ENCODE peak calls at places on chromosome 10, in six cellular contexts. Z, R, L, I, J and Y are unnamed samples. For H3K27me3, the result is how much of the 10 kb centered on the place peaks cover.

GRCh38 chr10:114767589-114768393 is 53.8 kb upstream of the FHIP2A start:
- DNase-seq in Z (no peak), R (peak), L (no peak), I (peak), J (peak), Y (peak)

GRCh38 chr10:3331680-3332230 is 159.2 kb upstream of the PITRM1 start:
- DNase-seq in Z (no peak), R (no peak), L (no peak), I (no peak), J (no peak), Y (no peak)

GRCh38 chr10:21217107-21217506 is 308.4 kb downstream of the SKIDA1 start:
- DNase-seq in Z (peak), R (no peak), L (no peak), I (no peak), J (no peak), Y (no peak)

GRCh38 chr10:101816913-101817541 is 1.2 kb downstream of the OGA start:
- DNase-seq in Z (no peak), R (no peak), L (no peak), I (no peak), J (peak), Y (no peak)

GRCh38 chr10:122149607-122150505 is 121.2 kb upstream of the BTBD16 start:
- DNase-seq in Z (no peak), R (no peak), L (no peak), I (no peak), J (no peak), Y (no peak)

GRCh38 chr10:29102636-29103035 is 186.2 kb upstream of the LYZL1 start:
- DNase-seq in Z (no peak), R (no peak), L (no peak), I (no peak), J (no peak), Y (no peak)

GRCh38 chr10:28949005-28950004 is 272.0 kb downstream of the BAMBI start:
- DNase-seq in Z (no peak), R (no peak), L (no peak), I (no peak), J (no peak), Y (no peak)

GRCh38 chr10:10530313-10530712 is 487.4 kb upstream of the CELF2 start:
- DNase-seq in Z (no peak), R (no peak), L (no peak), I (no peak), J (no peak), Y (no peak)

GRCh38 chr10:100216006-100216405 is 13.4 kb downstream of the CHUK start:
- DNase-seq in Z (no peak), R (no peak), L (no peak), I (no peak), J (no peak), Y (no peak)

GRCh38 chr10:62866451-62866850 is 50.3 kb upstream of the EGR2 start:
- DNase-seq in Z (no peak), R (no peak), L (no peak), I (no peak), J (no peak), Y (no peak)

GRCh38 chr10:11505636-11506035 is 105.8 kb downstream of the USP6NL start:
- DNase-seq in Z (no peak), R (no peak), L (peak), I (no peak), J (no peak), Y (no peak)

GRCh38 chr10:114749545-114749944 is 72.0 kb upstream of the FHIP2A start:
- DNase-seq in Z (no peak), R (no peak), L (no peak), I (peak), J (peak), Y (no peak)

GRCh38 chr10:69087600-69088470 is at the start of gene SRGN:
- DNase-seq in Z (peak), R (peak), L (no peak), I (peak), J (no peak), Y (peak)

DNA sequence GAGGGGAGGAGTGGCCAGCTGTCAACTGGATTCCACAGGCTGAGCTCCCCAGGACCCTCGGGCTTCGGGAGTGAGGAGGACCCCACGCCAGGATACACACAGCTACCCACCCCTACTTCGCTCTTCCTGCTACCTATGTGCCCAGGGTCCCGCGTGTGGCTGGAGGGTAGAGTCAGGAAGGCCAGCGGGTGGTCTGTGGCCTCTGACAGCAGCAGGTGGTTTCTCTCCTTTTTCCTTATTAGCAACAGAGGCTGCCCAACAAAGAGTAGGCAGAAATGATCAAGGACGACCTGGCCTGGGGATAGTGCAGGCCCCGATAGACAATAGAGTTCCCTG is 1.1 kb upstream of the KCNMA1 start:
- DNase-seq in Z (no peak), R (no peak), L (no peak), I (no peak), J (no peak), Y (no peak)
- H3K27me3 ChIP-seq in Z (under half), R (under half), L (under half), I (under half), J (half or more), Y (under half)

DNA sequence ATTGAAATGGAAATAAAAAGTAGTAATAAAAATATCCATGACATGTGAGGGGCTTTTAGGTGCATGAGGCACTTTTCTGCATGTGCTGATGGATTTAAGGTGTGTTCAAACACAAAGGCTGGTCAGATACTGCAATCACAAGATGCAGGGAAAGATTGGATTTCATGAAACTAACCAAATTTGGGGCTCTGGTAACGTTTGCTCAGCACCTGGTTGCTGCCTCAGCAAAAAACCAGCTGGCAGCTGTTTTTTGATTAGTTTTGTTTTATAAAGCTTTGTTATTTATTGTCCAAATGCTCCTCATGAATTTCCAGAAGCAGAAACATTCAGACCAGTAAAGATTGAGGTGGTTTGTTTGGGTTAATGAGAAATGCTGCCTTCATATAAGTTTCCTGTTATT is 195.7 kb upstream of the NRG3 start:
- DNase-seq in Z (no peak), R (no peak), L (no peak), I (no peak), J (no peak), Y (no peak)
- H3K27me3 ChIP-seq in Z (under half), R (under half), L (under half), I (under half), J (under half), Y (under half)

GRCh38 chr10:75809003-75809402 is 377.6 kb downstream of the LRMDA start:
- DNase-seq in Z (no peak), R (no peak), L (no peak), I (no peak), J (no peak), Y (no peak)
- H3K27me3 ChIP-seq in Z (under half), R (under half), L (under half), I (under half), J (under half), Y (under half)

DNA sequence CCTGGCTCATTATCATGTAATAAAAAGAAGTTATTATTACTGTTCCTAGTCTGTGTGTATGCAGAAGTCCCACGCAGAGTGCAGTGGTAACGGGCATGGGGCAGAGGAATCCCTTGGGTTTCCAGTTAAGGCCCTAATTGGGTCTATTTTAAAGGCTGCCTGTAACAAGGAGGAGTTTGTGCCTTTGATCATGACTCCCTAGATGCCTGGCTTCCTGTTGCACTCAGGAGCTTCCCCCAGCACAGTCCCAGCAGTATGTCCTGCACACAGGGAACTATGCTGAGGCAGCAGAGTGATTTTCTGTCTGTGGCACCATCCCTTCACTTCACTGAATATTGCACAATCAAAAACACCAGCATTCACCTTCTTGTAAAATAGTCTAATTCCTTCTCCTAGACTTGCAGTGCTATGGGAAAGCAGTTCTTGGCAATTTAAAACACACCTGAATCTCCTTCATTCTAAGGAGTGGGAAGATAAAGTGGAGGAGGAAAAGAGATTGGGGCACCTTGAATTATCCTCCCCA is 22.9 kb downstream of the SORCS1 start:
- DNase-seq in Z (no peak), R (no peak), L (no peak), I (no peak), J (no peak), Y (no peak)
- H3K27me3 ChIP-seq in Z (under half), R (under half), L (under half), I (under half), J (under half), Y (under half)

GRCh38 chr10:97182327-97182990 is 3.3 kb downstream of the SLIT1 start:
- DNase-seq in Z (no peak), R (no peak), L (no peak), I (no peak), J (no peak), Y (no peak)
- H3K27me3 ChIP-seq in Z (under half), R (under half), L (half or more), I (half or more), J (half or more), Y (under half)

GRCh38 chr10:70491614-70492013 is 13.0 kb downstream of the PALD1 start:
- DNase-seq in Z (no peak), R (no peak), L (no peak), I (no peak), J (no peak), Y (no peak)
- H3K27me3 ChIP-seq in Z (under half), R (under half), L (under half), I (under half), J (under half), Y (under half)

DNA sequence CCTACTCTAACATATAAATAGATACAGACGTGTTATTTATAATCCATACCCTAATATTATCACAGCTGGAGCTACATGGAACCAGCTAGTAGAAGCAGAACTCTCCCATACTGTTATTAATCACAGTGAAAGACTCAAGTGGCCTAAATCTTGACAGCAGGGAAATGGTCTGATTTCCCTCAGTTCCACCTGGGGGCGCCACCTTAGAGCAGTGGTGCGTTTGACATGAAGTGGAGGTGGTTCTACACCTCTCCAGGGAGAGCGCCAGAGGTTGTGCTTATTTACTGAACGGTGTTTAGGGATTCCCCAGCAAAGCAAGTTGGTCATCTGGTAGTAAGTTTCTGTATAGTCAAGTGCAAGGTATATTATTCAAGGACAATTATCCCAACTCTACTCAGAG is 17.6 kb downstream of the DNTT start:
- DNase-seq in Z (no peak), R (no peak), L (no peak), I (no peak), J (no peak), Y (no peak)
- H3K27me3 ChIP-seq in Z (under half), R (under half), L (under half), I (under half), J (under half), Y (under half)

GRCh38 chr10:132041340-132041739 is 24.4 kb upstream of the JAKMIP3 start:
- DNase-seq in Z (no peak), R (no peak), L (no peak), I (no peak), J (no peak), Y (no peak)

GRCh38 chr10:132037676-132037975 is 28.1 kb upstream of the JAKMIP3 start:
- DNase-seq in Z (no peak), R (no peak), L (no peak), I (no peak), J (peak), Y (no peak)

GRCh38 chr10:132039371-132039770 is 26.4 kb upstream of the JAKMIP3 start:
- DNase-seq in Z (no peak), R (no peak), L (no peak), I (no peak), J (no peak), Y (no peak)

GRCh38 chr10:132036887-132037675 is 28.7 kb upstream of the JAKMIP3 start:
- DNase-seq in Z (no peak), R (no peak), L (no peak), I (no peak), J (peak), Y (peak)

GRCh38 chr10:132040046-132040445 is 25.7 kb upstream of the JAKMIP3 start:
- DNase-seq in Z (no peak), R (no peak), L (no peak), I (no peak), J (no peak), Y (no peak)
- H3K27me3 ChIP-seq in Z (under half), R (under half), L (under half), I (half or more), J (half or more), Y (under half)